ENCODE peak calls at places on chromosomes 6 and 20, in seven cellular contexts. C is Panc1, S is left lung, N is endothelial cell of umbilical vein, I is GM06990, V is Peyer's patch, G is OCI-LY7. J is an unnamed sample.

GRCh38 chr6:133705071-133705470 is 183.8 kb upstream of the TCF21 start:
- DNase-seq in C (no peak), V (no peak), I (no peak), S (no peak), N (no peak), G (no peak), J (no peak)

GRCh38 chr20:59749293-59749680 is 144.9 kb downstream of the PHACTR3 start:
- DNase-seq in G (no peak), S (no peak), N (no peak), I (no peak), C (no peak), V (no peak), J (no peak)

GRCh38 chr20:9156529-9157280 is 87.8 kb downstream of the PLCB4 start:
- DNase-seq in S (no peak), C (no peak), G (no peak), I (no peak), N (no peak), V (no peak), J (peak)

GRCh38 chr6:142697912-142698311 is 247.1 kb downstream of the HIVEP2 start:
- DNase-seq in N (peak), S (no peak), V (no peak), G (no peak), I (no peak), C (no peak), J (no peak)

GRCh38 chr6:168387426-168387825 is 53.6 kb upstream of the SMOC2 start:
- DNase-seq in I (no peak), N (no peak), S (no peak), G (no peak), V (peak), C (no peak), J (no peak)

GRCh38 chr6:113598786-113599185 is 258.4 kb upstream of the MARCKS start:
- DNase-seq in I (no peak), C (no peak), S (no peak), V (no peak), N (no peak), G (no peak), J (no peak)

GRCh38 chr6:106560966-106561740 is 68.1 kb downstream of the RTN4IP1 start:
- DNase-seq in V (no peak), G (no peak), S (no peak), I (no peak), N (no peak), C (no peak), J (no peak)

GRCh38 chr6:169233832-169234231 is 19.8 kb downstream of the THBS2 start:
- DNase-seq in C (no peak), S (no peak), V (no peak), N (no peak), G (no peak), I (no peak), J (no peak)

GRCh38 chr20:41027872-41028358 is 707 bp upstream of the TOP1 start:
- DNase-seq in I (no peak), N (no peak), S (no peak), G (no peak), C (no peak), V (no peak), J (no peak)

GRCh38 chr6:53833147-53833546 is 38.3 kb downstream of the LRRC1 start:
- DNase-seq in S (no peak), I (no peak), V (no peak), G (no peak), C (no peak), N (no peak), J (no peak)

GRCh38 chr6:71012871-71013456 is 56.1 kb upstream of the B3GAT2 start:
- DNase-seq in N (peak), S (no peak), V (no peak), G (peak), C (peak), I (peak), J (peak)

GRCh38 chr6:22413681-22414305 is 117.0 kb upstream of the PRL start:
- DNase-seq in I (no peak), S (no peak), C (no peak), G (no peak), N (no peak), V (no peak), J (no peak)

GRCh38 chr6:35786810-35787209 is 6.0 kb downstream of the CLPSL1 start:
- DNase-seq in I (no peak), S (no peak), C (no peak), N (no peak), G (no peak), V (no peak), J (no peak)

GRCh38 chr6:129598244-129599187 is 111.5 kb downstream of the ARHGAP18 start:
- DNase-seq in N (peak), G (peak), I (peak), S (no peak), C (peak), V (no peak), J (no peak)

GRCh38 chr20:3744806-3745685 is 12.6 kb downstream of the HSPA12B start:
- DNase-seq in G (peak), I (peak), N (peak), C (peak), V (peak), S (peak), J (no peak)

GRCh38 chr6:32439708-32440214 is at the start of gene HLA-DRA:
- DNase-seq in V (peak), G (peak), I (peak), N (peak), C (no peak), S (no peak), J (peak)

GRCh38 chr20:34575271-34575670 is 16.8 kb downstream of the MAP1LC3A start:
- DNase-seq in G (no peak), I (no peak), C (no peak), N (no peak), V (no peak), S (no peak), J (no peak)
- TF ChIP-seq CTCF in G (no peak), I (no peak), C (no peak), N (no peak), V (no peak), S (no peak), J (no peak)

GRCh38 chr20:24462461-24463010 is 6.9 kb upstream of the SYNDIG1 start:
- DNase-seq in C (no peak), N (no peak), I (no peak), S (no peak), V (no peak), G (no peak), J (no peak)

GRCh38 chr20:24460712-24461111 is 8.7 kb upstream of the SYNDIG1 start:
- DNase-seq in V (no peak), N (no peak), S (no peak), I (no peak), G (no peak), C (no peak), J (no peak)

GRCh38 chr20:24453917-24454316 is 15.5 kb upstream of the SYNDIG1 start:
- DNase-seq in S (no peak), N (no peak), I (no peak), V (no peak), C (no peak), G (no peak), J (no peak)

GRCh38 chr20:24461848-24462247 is 7.6 kb upstream of the SYNDIG1 start:
- DNase-seq in V (no peak), N (no peak), G (no peak), C (no peak), I (no peak), S (no peak), J (no peak)

GRCh38 chr20:24458441-24458840 is 11.0 kb upstream of the SYNDIG1 start:
- DNase-seq in S (no peak), I (no peak), N (no peak), C (no peak), V (no peak), G (no peak), J (no peak)
- H3K4me3 ChIP-seq in S (no peak), I (no peak), N (no peak), C (no peak), V (no peak), G (no peak), J (no peak)

GRCh38 chr6:157642736-157643135 is 180.3 kb upstream of the SNX9 start:
- DNase-seq in S (no peak), N (no peak), G (no peak), C (no peak), V (no peak), I (no peak), J (no peak)

GRCh38 chr6:157646012-157646411 is 177.0 kb upstream of the SNX9 start:
- DNase-seq in N (peak), I (no peak), V (no peak), G (no peak), C (no peak), S (no peak), J (no peak)

GRCh38 chr6:157645201-157645795 is 177.7 kb upstream of the SNX9 start:
- DNase-seq in I (no peak), C (no peak), S (no peak), G (no peak), V (no peak), N (peak), J (no peak)

GRCh38 chr6:157641837-157642236 is 181.2 kb upstream of the SNX9 start:
- DNase-seq in V (no peak), S (no peak), I (no peak), N (no peak), G (no peak), C (no peak), J (no peak)

GRCh38 chr6:157644043-157644810 is 178.8 kb upstream of the SNX9 start:
- DNase-seq in I (no peak), C (no peak), N (peak), G (no peak), V (no peak), S (no peak), J (no peak)
- TF ChIP-seq CTCF in I (no peak), C (no peak), N (peak), G (peak), V (no peak), S (no peak), J (peak)

GRCh38 chr6:15485875-15486274 is 177.0 kb downstream of the DTNBP1 start:
- DNase-seq in G (no peak), I (no peak), S (no peak), V (no peak), N (no peak), C (no peak), J (no peak)
- H3K4me3 ChIP-seq in G (no peak), I (no peak), S (no peak), V (no peak), N (no peak), C (no peak), J (no peak)

GRCh38 chr20:58194176-58194796 is 34.2 kb downstream of the ANKRD60 start:
- DNase-seq in V (no peak), N (no peak), I (no peak), S (no peak), G (no peak), C (no peak), J (no peak)

GRCh38 chr20:58195047-58195446 is 33.4 kb downstream of the ANKRD60 start:
- DNase-seq in S (no peak), G (no peak), I (no peak), V (no peak), N (no peak), C (no peak), J (no peak)

GRCh38 chr20:58192065-58192464 is 36.4 kb downstream of the ANKRD60 start:
- DNase-seq in S (no peak), C (no peak), G (no peak), V (no peak), I (no peak), N (no peak), J (no peak)

GRCh38 chr20:58196402-58197184 is 31.9 kb downstream of the ANKRD60 start:
- DNase-seq in G (no peak), C (no peak), V (no peak), N (no peak), I (no peak), S (no peak), J (no peak)

GRCh38 chr20:58192567-58192966 is 35.9 kb downstream of the ANKRD60 start:
- DNase-seq in G (peak), C (no peak), I (peak), N (peak), V (no peak), S (no peak), J (no peak)
- TF ChIP-seq CTCF in G (peak), C (peak), I (peak), N (peak), V (peak), S (peak), J (peak)

GRCh38 chr6:131548441-131548840 is 24.6 kb upstream of the ARG1 start:
- DNase-seq in S (no peak), I (no peak), N (no peak), C (no peak), V (no peak), G (no peak), J (no peak)
- H3K4me3 ChIP-seq in S (no peak), I (no peak), N (no peak), C (no peak), V (no peak), G (no peak), J (no peak)

GRCh38 chr6:2917801-2918495 is 14.8 kb upstream of the SERPINB9 start:
- DNase-seq in C (no peak), I (no peak), N (no peak), G (no peak), S (no peak), V (no peak), J (no peak)

GRCh38 chr6:2915150-2915549 is 12.0 kb upstream of the SERPINB9 start:
- DNase-seq in I (no peak), S (no peak), N (no peak), V (no peak), C (no peak), G (no peak), J (no peak)

GRCh38 chr6:2918936-2919335 is 15.8 kb upstream of the SERPINB9 start:
- DNase-seq in N (no peak), V (no peak), S (no peak), C (no peak), I (no peak), G (no peak), J (no peak)

GRCh38 chr6:2916354-2916925 is 13.3 kb upstream of the SERPINB9 start:
- DNase-seq in N (no peak), C (no peak), V (no peak), G (no peak), S (no peak), I (no peak), J (no peak)

DNA sequence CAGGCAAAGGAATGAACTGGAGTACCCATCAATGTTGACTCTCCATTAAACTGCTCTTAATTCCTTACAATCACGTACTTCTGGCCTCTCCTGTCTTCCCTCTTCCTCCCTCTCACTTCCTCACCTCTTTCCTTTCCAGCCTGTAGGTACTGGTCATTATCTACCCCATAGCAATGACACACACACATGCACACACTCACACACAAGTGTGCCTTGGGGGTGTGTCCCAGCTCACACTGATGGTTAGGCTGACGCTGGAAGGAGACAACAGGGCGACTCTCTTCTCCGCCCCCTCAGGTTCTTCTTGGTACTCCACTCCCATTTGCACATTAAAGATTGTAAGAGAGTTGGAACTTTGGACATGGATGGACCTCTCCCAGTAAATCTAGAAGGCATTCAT is 14.0 kb upstream of the SERPINB9 start:
- DNase-seq in V (no peak), I (no peak), G (no peak), S (no peak), C (no peak), N (no peak), J (no peak)
- TF ChIP-seq CTCF in V (no peak), I (no peak), G (peak), S (no peak), C (no peak), N (no peak), J (no peak)

GRCh38 chr6:85114583-85114939 is 335.3 kb upstream of the NT5E start:
- DNase-seq in N (no peak), C (no peak), V (no peak), G (no peak), I (no peak), S (no peak), J (no peak)

GRCh38 chr6:85112540-85112939 is 337.3 kb upstream of the NT5E start:
- DNase-seq in G (no peak), V (no peak), S (no peak), N (no peak), C (no peak), I (no peak), J (no peak)

GRCh38 chr6:85115876-85116275 is 334.0 kb upstream of the NT5E start:
- DNase-seq in S (no peak), V (no peak), G (no peak), I (no peak), C (no peak), N (no peak), J (no peak)

GRCh38 chr6:85116475-85116874 is 333.4 kb upstream of the NT5E start:
- DNase-seq in G (no peak), V (no peak), N (no peak), S (no peak), I (no peak), C (no peak), J (no peak)

DNA sequence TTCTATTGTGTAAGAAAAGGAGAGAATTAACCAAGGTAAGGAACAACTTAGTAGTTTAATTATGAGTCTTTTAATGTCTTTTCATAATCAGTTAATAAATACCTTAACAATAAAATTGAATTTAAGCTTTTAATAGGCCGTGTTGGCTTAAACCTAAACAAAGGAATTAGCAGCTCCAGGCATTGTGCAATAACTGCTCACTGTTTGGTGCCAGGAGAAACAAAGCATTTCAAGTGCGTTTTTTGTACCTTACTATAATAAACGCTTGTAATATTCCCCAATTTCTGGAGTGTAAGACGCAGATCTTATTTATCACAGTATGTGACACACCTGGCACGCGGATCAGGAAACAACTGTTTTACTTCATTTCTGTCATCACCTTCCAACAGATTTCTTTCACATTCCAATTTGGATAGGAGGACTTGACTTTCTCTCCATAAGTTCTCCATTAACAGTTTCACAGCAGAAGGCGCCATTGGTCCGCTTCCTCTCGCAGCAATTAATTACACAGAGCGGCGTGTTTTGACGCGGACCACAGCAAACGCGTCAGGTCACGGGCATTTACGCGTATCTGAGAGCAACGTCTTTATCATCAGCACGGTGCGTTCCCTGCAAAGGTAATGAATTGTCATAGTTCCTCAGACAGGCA is 335.8 kb upstream of the NT5E start:
- DNase-seq in N (no peak), S (no peak), V (no peak), I (no peak), G (no peak), C (no peak), J (no peak)
- H3K4me3 ChIP-seq in N (no peak), S (no peak), V (no peak), I (no peak), G (no peak), C (no peak), J (no peak)

DNA sequence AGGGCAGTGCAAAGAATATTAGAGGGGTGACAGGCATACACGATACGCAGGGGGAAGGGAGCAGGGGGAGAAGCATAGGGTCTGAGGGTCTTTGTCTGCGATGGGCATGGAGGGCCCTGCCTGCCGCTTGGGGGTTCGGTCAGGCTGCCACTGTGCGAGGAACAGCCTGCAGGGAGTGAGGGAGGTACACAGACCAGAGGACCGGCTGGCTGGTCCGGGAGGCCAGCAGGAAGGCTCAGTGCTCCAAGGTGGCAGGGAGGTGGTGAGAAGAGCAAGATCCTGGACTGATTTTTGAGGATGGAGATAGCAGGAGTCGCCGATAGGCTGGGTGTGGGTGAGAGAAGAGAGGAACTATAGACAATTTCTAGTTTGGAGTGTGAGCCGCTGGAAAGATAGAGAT is 338.4 kb downstream of the ZFAND3 start:
- DNase-seq in V (no peak), G (no peak), S (no peak), N (no peak), I (no peak), C (no peak), J (no peak)
- TF ChIP-seq CTCF in V (no peak), G (no peak), S (no peak), N (no peak), I (no peak), C (no peak), J (no peak)

J was measured in epithelial cell of proximal tubule.